ENCODE peak calls at places on chromosome 10, in seven cellular contexts. One of them, this sample, is unnamed. For H3K4me1, the result is how much of the 10 kb centered on the place peaks cover.

GRCh38 chr10:102814456-102814871 is 22.7 kb downstream of the CYP17A1 start:
- DNase-seq in neuronal stem cell: no peak
- DNase-seq in H9: no peak
- DNase-seq in PC-9: no peak
- DNase-seq in vagina: no peak
- DNase-seq in heart right ventricle: peak
- DNase-seq in IMR-90: peak
- DNase-seq in this sample: peak

GRCh38 chr10:11493646-11494045 is 117.8 kb downstream of the USP6NL start:
- DNase-seq in PC-9: no peak
- DNase-seq in H9: no peak
- DNase-seq in IMR-90: no peak
- DNase-seq in vagina: no peak
- DNase-seq in heart right ventricle: no peak
- DNase-seq in neuronal stem cell: no peak
- DNase-seq in this sample: peak

GRCh38 chr10:75229961-75230360 is 5.8 kb downstream of the COMTD1 start:
- DNase-seq in PC-9: no peak
- DNase-seq in IMR-90: peak
- DNase-seq in vagina: no peak
- DNase-seq in H9: no peak
- DNase-seq in neuronal stem cell: no peak
- DNase-seq in heart right ventricle: no peak
- DNase-seq in this sample: no peak

GRCh38 chr10:99519690-99520039 is 13.1 kb upstream of the NKX2-3 start:
- DNase-seq in IMR-90: no peak
- DNase-seq in vagina: no peak
- DNase-seq in PC-9: no peak
- DNase-seq in H9: no peak
- DNase-seq in neuronal stem cell: no peak
- DNase-seq in heart right ventricle: no peak
- DNase-seq in this sample: no peak

GRCh38 chr10:32328499-32328898 is 18.5 kb downstream of the EPC1 start:
- DNase-seq in heart right ventricle: no peak
- DNase-seq in IMR-90: no peak
- DNase-seq in PC-9: no peak
- DNase-seq in H9: no peak
- DNase-seq in neuronal stem cell: no peak
- DNase-seq in vagina: no peak
- DNase-seq in this sample: no peak

GRCh38 chr10:74084955-74085354 is 65.7 kb downstream of the AP3M1 start:
- DNase-seq in neuronal stem cell: no peak
- DNase-seq in heart right ventricle: no peak
- DNase-seq in PC-9: no peak
- DNase-seq in IMR-90: no peak
- DNase-seq in vagina: no peak
- DNase-seq in H9: no peak
- DNase-seq in this sample: no peak

GRCh38 chr10:68955414-68955785 is 570 bp upstream of the DDX21 start:
- DNase-seq in PC-9: no peak
- DNase-seq in heart right ventricle: no peak
- DNase-seq in vagina: peak
- DNase-seq in H9: no peak
- DNase-seq in neuronal stem cell: no peak
- DNase-seq in IMR-90: no peak
- DNase-seq in this sample: peak

GRCh38 chr10:8794860-8795259 is 740.4 kb downstream of the GATA3 start:
- DNase-seq in vagina: no peak
- DNase-seq in IMR-90: no peak
- DNase-seq in heart right ventricle: no peak
- DNase-seq in PC-9: no peak
- DNase-seq in neuronal stem cell: no peak
- DNase-seq in H9: no peak
- DNase-seq in this sample: no peak

GRCh38 chr10:112912441-112912911 is 37.6 kb upstream of the TCF7L2 start:
- DNase-seq in PC-9: no peak
- DNase-seq in H9: no peak
- DNase-seq in IMR-90: peak
- DNase-seq in heart right ventricle: no peak
- DNase-seq in neuronal stem cell: no peak
- DNase-seq in vagina: no peak
- DNase-seq in this sample: no peak

GRCh38 chr10:130171196-130171595 is 35.0 kb downstream of the GLRX3 start:
- DNase-seq in H9: no peak
- DNase-seq in PC-9: no peak
- DNase-seq in IMR-90: no peak
- DNase-seq in vagina: no peak
- DNase-seq in heart right ventricle: no peak
- DNase-seq in neuronal stem cell: no peak
- DNase-seq in this sample: no peak

GRCh38 chr10:132544744-132545658 is 7.4 kb downstream of the INPP5A start:
- DNase-seq in IMR-90: no peak
- DNase-seq in vagina: no peak
- DNase-seq in PC-9: no peak
- DNase-seq in neuronal stem cell: no peak
- DNase-seq in heart right ventricle: no peak
- DNase-seq in H9: no peak
- DNase-seq in this sample: no peak

GRCh38 chr10:115945696-115946445 is 327.1 kb downstream of the GFRA1 start:
- DNase-seq in H9: no peak
- DNase-seq in heart right ventricle: no peak
- DNase-seq in neuronal stem cell: no peak
- DNase-seq in IMR-90: no peak
- DNase-seq in PC-9: no peak
- DNase-seq in vagina: no peak
- DNase-seq in this sample: no peak

GRCh38 chr10:113494736-113495135 is 58.1 kb upstream of the HABP2 start:
- DNase-seq in PC-9: no peak
- DNase-seq in vagina: no peak
- DNase-seq in IMR-90: no peak
- DNase-seq in heart right ventricle: no peak
- DNase-seq in H9: no peak
- DNase-seq in neuronal stem cell: no peak
- DNase-seq in this sample: no peak

DNA sequence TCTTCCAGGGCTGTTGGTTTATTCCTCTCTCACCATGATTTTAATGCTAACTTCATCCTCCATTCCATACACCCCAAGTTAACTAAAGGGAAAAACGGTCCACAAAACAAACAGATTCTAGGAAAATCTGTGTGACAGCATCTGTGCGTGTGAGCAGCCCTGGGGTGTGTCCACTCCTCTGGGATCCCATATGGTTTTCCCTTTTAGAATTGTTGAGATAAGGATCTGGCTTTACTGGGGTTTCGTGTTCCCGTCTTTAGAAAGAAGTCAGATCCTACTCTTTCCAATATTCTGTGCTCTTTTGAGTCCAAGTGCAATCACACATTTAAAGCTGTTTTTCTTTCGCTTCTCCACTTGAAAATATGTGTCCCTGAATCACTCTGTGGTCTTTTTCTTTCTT is 257.1 kb downstream of the KLF6 start:
- DNase-seq in IMR-90: no peak
- DNase-seq in neuronal stem cell: no peak
- DNase-seq in H9: no peak
- DNase-seq in vagina: no peak
- DNase-seq in heart right ventricle: no peak
- DNase-seq in PC-9: no peak
- DNase-seq in this sample: peak
- H3K27ac ChIP-seq in IMR-90: no peak
- H3K27ac ChIP-seq in neuronal stem cell: no peak
- H3K27ac ChIP-seq in H9: no peak
- H3K27ac ChIP-seq in vagina: peak
- H3K27ac ChIP-seq in heart right ventricle: peak
- H3K27ac ChIP-seq in PC-9: no peak
- H3K27ac ChIP-seq in this sample: peak

GRCh38 chr10:6203331-6204062 is 765 bp downstream of the PFKFB3 start:
- DNase-seq in H9: peak
- DNase-seq in neuronal stem cell: peak
- DNase-seq in PC-9: no peak
- DNase-seq in heart right ventricle: peak
- DNase-seq in vagina: no peak
- DNase-seq in IMR-90: peak
- DNase-seq in this sample: peak

GRCh38 chr10:6202098-6202683 is 541 bp upstream of the PFKFB3 start:
- DNase-seq in vagina: peak
- DNase-seq in heart right ventricle: peak
- DNase-seq in PC-9: no peak
- DNase-seq in neuronal stem cell: peak
- DNase-seq in IMR-90: no peak
- DNase-seq in H9: no peak
- DNase-seq in this sample: peak

GRCh38 chr10:6204341-6205191 is 1.8 kb downstream of the PFKFB3 start:
- DNase-seq in vagina: peak
- DNase-seq in H9: peak
- DNase-seq in PC-9: peak
- DNase-seq in neuronal stem cell: peak
- DNase-seq in heart right ventricle: peak
- DNase-seq in IMR-90: peak
- DNase-seq in this sample: peak

GRCh38 chr10:6202684-6203330 is at the start of gene PFKFB3:
- DNase-seq in PC-9: peak
- DNase-seq in heart right ventricle: peak
- DNase-seq in neuronal stem cell: peak
- DNase-seq in vagina: peak
- DNase-seq in H9: peak
- DNase-seq in IMR-90: peak
- DNase-seq in this sample: peak

GRCh38 chr10:6204063-6204340 is 1.3 kb downstream of the PFKFB3 start:
- DNase-seq in neuronal stem cell: peak
- DNase-seq in PC-9: no peak
- DNase-seq in heart right ventricle: no peak
- DNase-seq in H9: peak
- DNase-seq in IMR-90: no peak
- DNase-seq in vagina: no peak
- DNase-seq in this sample: peak
- H3K4me1 ChIP-seq in neuronal stem cell: under half
- H3K4me1 ChIP-seq in PC-9: under half
- H3K4me1 ChIP-seq in heart right ventricle: under half
- H3K4me1 ChIP-seq in H9: under half
- H3K4me1 ChIP-seq in IMR-90: under half
- H3K4me1 ChIP-seq in vagina: under half
- H3K4me1 ChIP-seq in this sample: under half

GRCh38 chr10:17113889-17114288 is 15.7 kb downstream of the CUBN start:
- DNase-seq in neuronal stem cell: no peak
- DNase-seq in PC-9: no peak
- DNase-seq in heart right ventricle: no peak
- DNase-seq in IMR-90: peak
- DNase-seq in H9: no peak
- DNase-seq in vagina: no peak
- DNase-seq in this sample: peak

GRCh38 chr10:17106991-17107390 is 22.6 kb downstream of the CUBN start:
- DNase-seq in heart right ventricle: no peak
- DNase-seq in PC-9: no peak
- DNase-seq in vagina: no peak
- DNase-seq in neuronal stem cell: no peak
- DNase-seq in IMR-90: no peak
- DNase-seq in H9: no peak
- DNase-seq in this sample: no peak

GRCh38 chr10:17112566-17112965 is 17.0 kb downstream of the CUBN start:
- DNase-seq in vagina: no peak
- DNase-seq in neuronal stem cell: no peak
- DNase-seq in PC-9: no peak
- DNase-seq in H9: no peak
- DNase-seq in heart right ventricle: no peak
- DNase-seq in IMR-90: no peak
- DNase-seq in this sample: no peak

GRCh38 chr10:17113346-17113745 is 16.3 kb downstream of the CUBN start:
- DNase-seq in heart right ventricle: no peak
- DNase-seq in H9: no peak
- DNase-seq in neuronal stem cell: no peak
- DNase-seq in IMR-90: no peak
- DNase-seq in PC-9: peak
- DNase-seq in vagina: no peak
- DNase-seq in this sample: peak

GRCh38 chr10:17109475-17110207 is 20.0 kb downstream of the CUBN start:
- DNase-seq in heart right ventricle: no peak
- DNase-seq in neuronal stem cell: no peak
- DNase-seq in H9: no peak
- DNase-seq in PC-9: no peak
- DNase-seq in vagina: no peak
- DNase-seq in IMR-90: peak
- DNase-seq in this sample: peak
- H3K27ac ChIP-seq in heart right ventricle: no peak
- H3K27ac ChIP-seq in neuronal stem cell: no peak
- H3K27ac ChIP-seq in H9: no peak
- H3K27ac ChIP-seq in PC-9: no peak
- H3K27ac ChIP-seq in vagina: no peak
- H3K27ac ChIP-seq in IMR-90: no peak
- H3K27ac ChIP-seq in this sample: peak

GRCh38 chr10:110458583-110458920 is 39.2 kb upstream of the DUSP5 start:
- DNase-seq in neuronal stem cell: no peak
- DNase-seq in PC-9: no peak
- DNase-seq in vagina: no peak
- DNase-seq in IMR-90: no peak
- DNase-seq in H9: no peak
- DNase-seq in heart right ventricle: peak
- DNase-seq in this sample: no peak

GRCh38 chr10:110456523-110457091 is 41.1 kb upstream of the DUSP5 start:
- DNase-seq in IMR-90: peak
- DNase-seq in PC-9: peak
- DNase-seq in heart right ventricle: no peak
- DNase-seq in H9: no peak
- DNase-seq in neuronal stem cell: no peak
- DNase-seq in vagina: no peak
- DNase-seq in this sample: no peak

GRCh38 chr10:110459600-110459999 is 38.1 kb upstream of the DUSP5 start:
- DNase-seq in heart right ventricle: no peak
- DNase-seq in IMR-90: no peak
- DNase-seq in vagina: no peak
- DNase-seq in H9: no peak
- DNase-seq in PC-9: no peak
- DNase-seq in neuronal stem cell: no peak
- DNase-seq in this sample: no peak

GRCh38 chr10:110456046-110456445 is 41.7 kb upstream of the DUSP5 start:
- DNase-seq in IMR-90: no peak
- DNase-seq in neuronal stem cell: no peak
- DNase-seq in PC-9: peak
- DNase-seq in H9: no peak
- DNase-seq in vagina: no peak
- DNase-seq in heart right ventricle: no peak
- DNase-seq in this sample: peak

DNA sequence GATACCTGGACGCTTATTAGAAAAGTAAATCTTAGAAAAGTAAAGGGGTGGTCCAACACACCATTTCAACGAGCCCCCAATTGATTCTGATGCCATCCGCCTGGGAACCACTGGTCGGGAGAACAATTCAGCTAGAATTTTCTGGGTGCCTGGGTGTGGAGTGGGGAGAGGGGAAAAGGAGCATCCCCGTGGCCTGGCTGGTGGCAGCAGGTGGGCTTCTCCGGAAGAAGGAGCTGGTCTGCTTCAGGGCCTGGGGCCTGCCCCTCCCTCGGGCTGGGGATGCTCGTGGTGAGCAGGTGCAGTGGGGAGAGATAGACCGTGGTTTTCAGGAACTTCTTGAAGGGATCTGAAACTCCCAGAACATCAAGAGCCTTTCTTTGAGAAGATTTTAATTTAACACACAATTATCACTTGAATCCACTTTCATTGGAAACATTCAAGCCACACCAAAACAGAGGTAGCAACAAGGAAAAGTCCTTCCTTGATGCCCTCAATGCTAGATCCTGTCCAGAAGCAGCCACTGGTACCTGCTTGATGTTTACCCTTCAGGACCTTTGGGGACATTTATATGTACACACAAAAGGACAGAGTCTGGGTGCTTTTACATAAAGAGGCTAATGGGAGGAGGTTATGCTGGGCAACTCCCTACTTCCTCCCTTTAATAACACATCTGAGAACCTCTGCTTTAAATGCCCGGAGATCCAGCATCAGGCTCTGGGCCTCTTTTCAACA is 39.7 kb upstream of the DUSP5 start:
- DNase-seq in neuronal stem cell: no peak
- DNase-seq in heart right ventricle: no peak
- DNase-seq in vagina: no peak
- DNase-seq in H9: no peak
- DNase-seq in PC-9: no peak
- DNase-seq in IMR-90: no peak
- DNase-seq in this sample: peak
- H3K4me1 ChIP-seq in neuronal stem cell: under half
- H3K4me1 ChIP-seq in heart right ventricle: under half
- H3K4me1 ChIP-seq in vagina: under half
- H3K4me1 ChIP-seq in H9: under half
- H3K4me1 ChIP-seq in PC-9: half or more
- H3K4me1 ChIP-seq in IMR-90: under half
- H3K4me1 ChIP-seq in this sample: under half